ENCODE peak calls at places on chromosomes 5 and 9, in ten cellular contexts. One of them, this sample, is unnamed. For H3K27me3, the result is how much of the 10 kb centered on the place peaks cover.

GRCh38 chr5:172009536-172010270 is 3.3 kb upstream of the FBXW11 start:
- DNase-seq in AG04450: no peak
- DNase-seq in hepatocyte: no peak
- DNase-seq in neural progenitor cell: no peak
- DNase-seq in astrocyte: no peak
- DNase-seq in CD4-positive, CD25-positive, alpha-beta regulatory T cell: no peak
- DNase-seq in brain microvascular endothelial cell: peak
- DNase-seq in upper lobe of right lung: no peak
- DNase-seq in CD8-positive, alpha-beta T cell: no peak
- DNase-seq in Caco-2: no peak
- DNase-seq in this sample: peak

GRCh38 chr9:113963017-113963620 is 87.0 kb downstream of the ZNF618 start:
- DNase-seq in AG04450: no peak
- DNase-seq in hepatocyte: peak
- DNase-seq in neural progenitor cell: peak
- DNase-seq in astrocyte: no peak
- DNase-seq in CD4-positive, CD25-positive, alpha-beta regulatory T cell: no peak
- DNase-seq in brain microvascular endothelial cell: peak
- DNase-seq in upper lobe of right lung: no peak
- DNase-seq in CD8-positive, alpha-beta T cell: no peak
- DNase-seq in Caco-2: peak
- DNase-seq in this sample: peak

GRCh38 chr5:90632799-90633198 is 74.2 kb downstream of the ADGRV1 start:
- DNase-seq in AG04450: no peak
- DNase-seq in hepatocyte: no peak
- DNase-seq in neural progenitor cell: peak
- DNase-seq in astrocyte: no peak
- DNase-seq in CD4-positive, CD25-positive, alpha-beta regulatory T cell: no peak
- DNase-seq in brain microvascular endothelial cell: no peak
- DNase-seq in upper lobe of right lung: no peak
- DNase-seq in CD8-positive, alpha-beta T cell: no peak
- DNase-seq in Caco-2: no peak
- DNase-seq in this sample: no peak

GRCh38 chr5:43305948-43306563 is 7.2 kb downstream of the HMGCS1 start:
- DNase-seq in AG04450: peak
- DNase-seq in hepatocyte: peak
- DNase-seq in neural progenitor cell: peak
- DNase-seq in astrocyte: peak
- DNase-seq in CD4-positive, CD25-positive, alpha-beta regulatory T cell: no peak
- DNase-seq in brain microvascular endothelial cell: peak
- DNase-seq in upper lobe of right lung: no peak
- DNase-seq in CD8-positive, alpha-beta T cell: no peak
- DNase-seq in Caco-2: peak
- DNase-seq in this sample: peak

GRCh38 chr5:132557425-132557805 is 638 bp downstream of the RAD50 start:
- DNase-seq in AG04450: no peak
- DNase-seq in hepatocyte: peak
- DNase-seq in neural progenitor cell: peak
- DNase-seq in astrocyte: peak
- DNase-seq in CD4-positive, CD25-positive, alpha-beta regulatory T cell: no peak
- DNase-seq in brain microvascular endothelial cell: peak
- DNase-seq in upper lobe of right lung: peak
- DNase-seq in CD8-positive, alpha-beta T cell: no peak
- DNase-seq in Caco-2: peak
- DNase-seq in this sample: peak

GRCh38 chr5:178113841-178114324 is 551 bp downstream of the N4BP3 start:
- DNase-seq in AG04450: no peak
- DNase-seq in hepatocyte: no peak
- DNase-seq in neural progenitor cell: peak
- DNase-seq in astrocyte: no peak
- DNase-seq in CD4-positive, CD25-positive, alpha-beta regulatory T cell: no peak
- DNase-seq in brain microvascular endothelial cell: no peak
- DNase-seq in upper lobe of right lung: no peak
- DNase-seq in CD8-positive, alpha-beta T cell: no peak
- DNase-seq in Caco-2: peak
- DNase-seq in this sample: no peak

GRCh38 chr9:92634712-92635605 is 35.0 kb downstream of the IPPK start:
- DNase-seq in AG04450: peak
- DNase-seq in hepatocyte: peak
- DNase-seq in neural progenitor cell: peak
- DNase-seq in astrocyte: peak
- DNase-seq in CD4-positive, CD25-positive, alpha-beta regulatory T cell: peak
- DNase-seq in brain microvascular endothelial cell: peak
- DNase-seq in upper lobe of right lung: peak
- DNase-seq in CD8-positive, alpha-beta T cell: peak
- DNase-seq in Caco-2: peak
- DNase-seq in this sample: peak

GRCh38 chr5:126098330-126099017 is 324.7 kb upstream of the GRAMD2B start:
- DNase-seq in AG04450: peak
- DNase-seq in hepatocyte: no peak
- DNase-seq in neural progenitor cell: no peak
- DNase-seq in astrocyte: peak
- DNase-seq in CD4-positive, CD25-positive, alpha-beta regulatory T cell: no peak
- DNase-seq in brain microvascular endothelial cell: peak
- DNase-seq in upper lobe of right lung: no peak
- DNase-seq in CD8-positive, alpha-beta T cell: no peak
- DNase-seq in Caco-2: no peak
- DNase-seq in this sample: peak

GRCh38 chr9:130905125-130905901 is 8.7 kb upstream of the QRFP start:
- DNase-seq in AG04450: no peak
- DNase-seq in hepatocyte: no peak
- DNase-seq in neural progenitor cell: no peak
- DNase-seq in astrocyte: no peak
- DNase-seq in CD4-positive, CD25-positive, alpha-beta regulatory T cell: no peak
- DNase-seq in brain microvascular endothelial cell: no peak
- DNase-seq in upper lobe of right lung: no peak
- DNase-seq in CD8-positive, alpha-beta T cell: no peak
- DNase-seq in Caco-2: no peak
- DNase-seq in this sample: no peak

GRCh38 chr9:130901498-130902203 is 5.0 kb upstream of the QRFP start:
- DNase-seq in AG04450: no peak
- DNase-seq in hepatocyte: no peak
- DNase-seq in neural progenitor cell: no peak
- DNase-seq in astrocyte: no peak
- DNase-seq in CD4-positive, CD25-positive, alpha-beta regulatory T cell: no peak
- DNase-seq in brain microvascular endothelial cell: no peak
- DNase-seq in upper lobe of right lung: no peak
- DNase-seq in CD8-positive, alpha-beta T cell: no peak
- DNase-seq in Caco-2: no peak
- DNase-seq in this sample: no peak

GRCh38 chr9:130904070-130905044 is 7.7 kb upstream of the QRFP start:
- DNase-seq in AG04450: no peak
- DNase-seq in hepatocyte: no peak
- DNase-seq in neural progenitor cell: no peak
- DNase-seq in astrocyte: no peak
- DNase-seq in CD4-positive, CD25-positive, alpha-beta regulatory T cell: no peak
- DNase-seq in brain microvascular endothelial cell: no peak
- DNase-seq in upper lobe of right lung: no peak
- DNase-seq in CD8-positive, alpha-beta T cell: no peak
- DNase-seq in Caco-2: no peak
- DNase-seq in this sample: no peak

GRCh38 chr9:130902204-130903185 is 5.9 kb upstream of the QRFP start:
- DNase-seq in AG04450: no peak
- DNase-seq in hepatocyte: no peak
- DNase-seq in neural progenitor cell: no peak
- DNase-seq in astrocyte: no peak
- DNase-seq in CD4-positive, CD25-positive, alpha-beta regulatory T cell: no peak
- DNase-seq in brain microvascular endothelial cell: no peak
- DNase-seq in upper lobe of right lung: no peak
- DNase-seq in CD8-positive, alpha-beta T cell: no peak
- DNase-seq in Caco-2: no peak
- DNase-seq in this sample: no peak

DNA sequence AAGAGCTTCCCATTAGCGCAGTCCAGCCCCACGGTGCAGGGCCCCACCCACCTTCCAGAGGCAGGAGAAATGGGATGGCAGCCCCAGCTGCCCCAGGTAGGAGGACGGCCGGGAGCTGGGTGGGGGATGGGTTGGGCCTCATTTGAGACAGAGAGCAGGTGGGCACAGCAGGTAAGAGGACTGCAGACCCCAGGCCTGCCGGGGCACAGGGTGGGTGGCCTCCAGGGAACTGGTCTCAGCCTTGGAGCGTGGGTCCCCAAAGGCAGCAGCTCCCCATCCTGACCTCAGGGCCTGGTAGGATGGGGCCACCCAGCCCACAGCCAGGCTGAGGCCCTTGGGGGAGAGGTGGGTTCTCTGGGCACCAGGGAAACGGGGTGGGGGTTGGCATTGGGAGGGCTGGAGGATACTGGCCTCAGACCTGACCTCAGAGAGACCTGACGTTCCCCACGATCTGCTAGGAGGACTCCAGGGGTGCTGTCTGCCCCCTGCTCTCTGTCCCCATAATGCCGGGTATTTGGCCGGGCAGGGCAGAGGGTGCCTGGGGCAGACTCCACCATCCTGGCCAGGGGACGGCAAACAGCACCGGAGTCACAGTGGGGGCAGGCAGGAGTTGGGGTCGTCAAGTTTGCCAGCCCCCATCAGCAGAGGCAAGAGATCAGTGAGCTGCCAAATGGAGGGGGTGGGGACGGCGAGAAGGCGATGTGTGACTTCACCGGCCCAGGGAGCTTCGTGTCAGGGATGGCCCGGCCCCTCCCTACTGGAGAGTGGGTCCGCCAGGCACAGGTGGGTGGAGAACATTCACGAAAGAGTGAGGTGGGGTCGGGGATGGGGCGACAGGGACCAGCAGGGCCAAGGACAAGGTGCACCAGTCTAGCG is 6.8 kb upstream of the QRFP start:
- DNase-seq in AG04450: no peak
- DNase-seq in hepatocyte: no peak
- DNase-seq in neural progenitor cell: no peak
- DNase-seq in astrocyte: no peak
- DNase-seq in CD4-positive, CD25-positive, alpha-beta regulatory T cell: no peak
- DNase-seq in brain microvascular endothelial cell: no peak
- DNase-seq in upper lobe of right lung: no peak
- DNase-seq in CD8-positive, alpha-beta T cell: no peak
- DNase-seq in Caco-2: no peak
- DNase-seq in this sample: no peak
- H3K27me3 ChIP-seq in AG04450: under half
- H3K27me3 ChIP-seq in hepatocyte: under half
- H3K27me3 ChIP-seq in neural progenitor cell: under half
- H3K27me3 ChIP-seq in astrocyte: under half
- H3K27me3 ChIP-seq in CD4-positive, CD25-positive, alpha-beta regulatory T cell: under half
- H3K27me3 ChIP-seq in brain microvascular endothelial cell: half or more
- H3K27me3 ChIP-seq in upper lobe of right lung: under half
- H3K27me3 ChIP-seq in CD8-positive, alpha-beta T cell: under half
- H3K27me3 ChIP-seq in Caco-2: under half
- H3K27me3 ChIP-seq in this sample: under half

DNA sequence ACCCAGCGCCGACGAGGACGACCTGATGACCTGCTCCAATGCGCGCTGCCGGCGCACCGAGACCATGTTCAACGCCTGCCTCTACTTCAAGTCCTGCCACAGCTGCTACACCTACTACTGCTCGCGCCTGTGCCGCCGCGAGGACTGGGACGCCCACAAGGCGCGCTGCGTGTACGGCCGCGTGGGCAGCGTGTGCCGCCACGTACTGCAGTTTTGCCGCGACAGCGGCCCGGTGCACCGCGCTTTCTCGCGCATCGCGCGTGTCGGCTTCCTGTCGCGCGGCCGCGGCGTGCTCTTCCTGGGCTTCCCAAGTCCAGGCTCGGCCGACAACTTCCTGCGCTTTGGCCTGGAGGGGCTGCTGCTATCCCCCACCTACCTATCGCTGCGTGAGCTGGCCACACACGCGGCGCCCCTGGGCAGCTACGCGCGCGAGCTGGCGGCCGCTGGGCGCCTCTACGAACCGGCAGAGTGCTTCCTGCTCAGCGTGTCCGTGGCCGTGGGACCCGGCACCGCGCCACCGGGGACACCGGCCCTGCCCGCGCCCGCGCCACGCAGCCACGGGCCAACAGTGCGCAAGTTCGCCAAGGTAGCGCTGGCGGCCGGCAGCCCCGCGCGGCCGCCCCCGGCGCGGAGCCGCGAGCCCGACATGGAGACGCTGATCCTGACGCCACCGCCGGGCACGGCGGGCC is 2.7 kb upstream of the PHPT1 start:
- DNase-seq in AG04450: no peak
- DNase-seq in hepatocyte: no peak
- DNase-seq in neural progenitor cell: no peak
- DNase-seq in astrocyte: no peak
- DNase-seq in CD4-positive, CD25-positive, alpha-beta regulatory T cell: no peak
- DNase-seq in brain microvascular endothelial cell: no peak
- DNase-seq in upper lobe of right lung: no peak
- DNase-seq in CD8-positive, alpha-beta T cell: no peak
- DNase-seq in Caco-2: no peak
- DNase-seq in this sample: no peak
- H3K4me3 ChIP-seq in AG04450: peak
- H3K4me3 ChIP-seq in hepatocyte: no peak
- H3K4me3 ChIP-seq in neural progenitor cell: peak
- H3K4me3 ChIP-seq in astrocyte: no peak
- H3K4me3 ChIP-seq in CD4-positive, CD25-positive, alpha-beta regulatory T cell: no peak
- H3K4me3 ChIP-seq in brain microvascular endothelial cell: no peak
- H3K4me3 ChIP-seq in upper lobe of right lung: peak
- H3K4me3 ChIP-seq in CD8-positive, alpha-beta T cell: no peak
- H3K4me3 ChIP-seq in Caco-2: no peak
- H3K4me3 ChIP-seq in this sample: no peak

DNA sequence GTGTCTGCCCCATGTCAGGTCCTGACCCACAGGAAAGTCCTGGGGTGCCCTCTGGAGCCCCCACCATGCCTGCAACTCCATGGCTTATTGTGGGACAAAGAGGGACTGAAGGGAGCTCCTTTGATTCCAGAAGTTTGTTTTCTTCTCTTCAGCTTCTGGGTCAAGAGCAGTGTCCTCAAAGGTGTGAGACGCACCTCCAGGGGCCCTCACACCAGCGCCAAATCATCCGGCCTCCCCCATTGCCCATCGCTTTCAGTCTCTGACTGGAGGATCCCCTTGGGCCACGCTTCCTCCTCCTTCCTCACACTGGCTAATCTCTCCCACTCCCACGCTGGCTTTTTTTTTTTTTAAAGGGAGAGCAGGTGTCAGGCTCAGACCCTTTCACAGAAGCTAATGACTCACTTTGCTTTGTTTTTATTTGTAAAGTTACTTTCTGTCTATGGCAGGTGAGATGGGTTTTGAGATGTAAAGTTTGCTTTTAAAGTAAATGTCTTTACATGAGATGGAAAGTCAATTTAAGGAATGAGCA is 16.7 kb downstream of the CDHR2 start:
- DNase-seq in AG04450: no peak
- DNase-seq in hepatocyte: no peak
- DNase-seq in neural progenitor cell: no peak
- DNase-seq in astrocyte: no peak
- DNase-seq in CD4-positive, CD25-positive, alpha-beta regulatory T cell: no peak
- DNase-seq in brain microvascular endothelial cell: no peak
- DNase-seq in upper lobe of right lung: no peak
- DNase-seq in CD8-positive, alpha-beta T cell: no peak
- DNase-seq in Caco-2: no peak
- DNase-seq in this sample: no peak
- H3K27me3 ChIP-seq in AG04450: under half
- H3K27me3 ChIP-seq in hepatocyte: under half
- H3K27me3 ChIP-seq in neural progenitor cell: under half
- H3K27me3 ChIP-seq in astrocyte: under half
- H3K27me3 ChIP-seq in CD4-positive, CD25-positive, alpha-beta regulatory T cell: under half
- H3K27me3 ChIP-seq in brain microvascular endothelial cell: under half
- H3K27me3 ChIP-seq in upper lobe of right lung: under half
- H3K27me3 ChIP-seq in CD8-positive, alpha-beta T cell: under half
- H3K27me3 ChIP-seq in Caco-2: under half
- H3K27me3 ChIP-seq in this sample: under half

DNA sequence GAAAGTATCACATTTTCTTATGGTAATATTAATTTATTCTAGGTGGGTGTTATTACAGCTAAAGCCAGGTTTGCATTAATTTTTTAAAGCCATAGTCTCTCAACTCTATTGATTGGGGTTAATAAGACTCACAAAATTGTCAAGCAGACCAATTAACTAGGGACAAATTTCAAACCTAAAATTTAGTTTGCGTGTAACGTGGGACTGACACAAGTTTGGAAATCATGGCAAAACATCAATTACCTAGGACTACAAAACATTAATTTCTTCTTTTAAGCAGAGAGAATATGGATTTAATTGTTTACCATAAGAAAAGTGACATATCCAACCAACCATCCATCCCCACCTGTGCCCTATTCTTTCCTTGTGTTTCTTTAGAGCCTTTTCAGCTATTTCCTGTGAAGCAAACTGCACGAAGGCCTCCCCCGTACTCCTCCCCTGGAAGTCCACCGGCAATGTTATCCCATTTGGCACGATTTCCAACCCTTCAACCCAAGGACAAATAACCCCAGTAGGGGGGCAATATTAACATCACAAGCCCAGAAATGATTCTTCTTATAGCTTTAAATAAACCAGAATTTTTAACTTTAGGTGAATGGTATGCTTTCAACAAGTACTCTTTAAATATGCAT is 4.4 kb downstream of the HNRNPH1 start:
- DNase-seq in AG04450: no peak
- DNase-seq in hepatocyte: no peak
- DNase-seq in neural progenitor cell: no peak
- DNase-seq in astrocyte: no peak
- DNase-seq in CD4-positive, CD25-positive, alpha-beta regulatory T cell: no peak
- DNase-seq in brain microvascular endothelial cell: no peak
- DNase-seq in upper lobe of right lung: no peak
- DNase-seq in CD8-positive, alpha-beta T cell: no peak
- DNase-seq in Caco-2: no peak
- DNase-seq in this sample: peak
- H3K4me3 ChIP-seq in AG04450: peak
- H3K4me3 ChIP-seq in hepatocyte: peak
- H3K4me3 ChIP-seq in neural progenitor cell: peak
- H3K4me3 ChIP-seq in astrocyte: peak
- H3K4me3 ChIP-seq in CD4-positive, CD25-positive, alpha-beta regulatory T cell: peak
- H3K4me3 ChIP-seq in brain microvascular endothelial cell: peak
- H3K4me3 ChIP-seq in upper lobe of right lung: peak
- H3K4me3 ChIP-seq in CD8-positive, alpha-beta T cell: peak
- H3K4me3 ChIP-seq in Caco-2: no peak
- H3K4me3 ChIP-seq in this sample: peak